ENCODE peak calls at places on chromosomes 1 and 21, in eight cellular contexts. One of them, this sample, is unnamed.

GRCh38 chr1:66276229-66276628 is 257.7 kb upstream of the SGIP1 start:
- DNase-seq in smooth muscle cell of the brain vasculature: no peak
- DNase-seq in activated CD4-positive, alpha-beta memory T cell treated with anti-CD3 and anti-CD28 coated beads, Interleukin-2, amount 10 ng/mL, durations not matched to agents 7 days and 5 days: peak; percentile 48
- DNase-seq in HFF-Myc: no peak
- DNase-seq in naive thymus-derived CD8-positive, alpha-beta T cell: peak; percentile 49
- DNase-seq in SK-MEL-5: no peak
- DNase-seq in activated T-cell treated with anti-CD3 and anti-CD28 coated beads for 48 hours: no peak
- DNase-seq in HEK293T: no peak
- DNase-seq in this sample: no peak

GRCh38 chr1:37748563-37748962 is 16.4 kb downstream of the EPHA10 start:
- DNase-seq in HEK293T: no peak
- DNase-seq in smooth muscle cell of the brain vasculature: no peak
- DNase-seq in naive thymus-derived CD8-positive, alpha-beta T cell: no peak
- DNase-seq in activated T-cell treated with anti-CD3 and anti-CD28 coated beads for 48 hours: no peak
- DNase-seq in SK-MEL-5: no peak
- DNase-seq in activated CD4-positive, alpha-beta memory T cell treated with anti-CD3 and anti-CD28 coated beads, Interleukin-2, amount 10 ng/mL, durations not matched to agents 7 days and 5 days: no peak
- DNase-seq in HFF-Myc: no peak
- DNase-seq in this sample: no peak

GRCh38 chr1:234611799-234612351 is 1.9 kb upstream of the IRF2BP2 start:
- DNase-seq in SK-MEL-5: peak; percentile 54
- DNase-seq in smooth muscle cell of the brain vasculature: no peak
- DNase-seq in activated CD4-positive, alpha-beta memory T cell treated with anti-CD3 and anti-CD28 coated beads, Interleukin-2, amount 10 ng/mL, durations not matched to agents 7 days and 5 days: peak; percentile 34
- DNase-seq in HEK293T: no peak
- DNase-seq in naive thymus-derived CD8-positive, alpha-beta T cell: no peak
- DNase-seq in activated T-cell treated with anti-CD3 and anti-CD28 coated beads for 48 hours: no peak
- DNase-seq in HFF-Myc: no peak
- DNase-seq in this sample: no peak

GRCh38 chr1:182955596-182956588 is 2.9 kb upstream of the SHCBP1L start:
- DNase-seq in activated CD4-positive, alpha-beta memory T cell treated with anti-CD3 and anti-CD28 coated beads, Interleukin-2, amount 10 ng/mL, durations not matched to agents 7 days and 5 days: no peak
- DNase-seq in HFF-Myc: peak; percentile 11
- DNase-seq in naive thymus-derived CD8-positive, alpha-beta T cell: no peak
- DNase-seq in activated T-cell treated with anti-CD3 and anti-CD28 coated beads for 48 hours: no peak
- DNase-seq in HEK293T: no peak
- DNase-seq in SK-MEL-5: no peak
- DNase-seq in smooth muscle cell of the brain vasculature: peak; percentile 33
- DNase-seq in this sample: no peak

GRCh38 chr1:65308781-65309316 is 494 bp upstream of the DNAJC6 start:
- DNase-seq in smooth muscle cell of the brain vasculature: no peak
- DNase-seq in SK-MEL-5: no peak
- DNase-seq in HFF-Myc: no peak
- DNase-seq in activated CD4-positive, alpha-beta memory T cell treated with anti-CD3 and anti-CD28 coated beads, Interleukin-2, amount 10 ng/mL, durations not matched to agents 7 days and 5 days: no peak
- DNase-seq in activated T-cell treated with anti-CD3 and anti-CD28 coated beads for 48 hours: no peak
- DNase-seq in naive thymus-derived CD8-positive, alpha-beta T cell: no peak
- DNase-seq in HEK293T: no peak
- DNase-seq in this sample: no peak

GRCh38 chr1:201988593-201988992 is 6.1 kb downstream of the RNPEP start:
- DNase-seq in naive thymus-derived CD8-positive, alpha-beta T cell: no peak
- DNase-seq in HEK293T: no peak
- DNase-seq in SK-MEL-5: no peak
- DNase-seq in activated T-cell treated with anti-CD3 and anti-CD28 coated beads for 48 hours: no peak
- DNase-seq in smooth muscle cell of the brain vasculature: no peak
- DNase-seq in HFF-Myc: no peak
- DNase-seq in activated CD4-positive, alpha-beta memory T cell treated with anti-CD3 and anti-CD28 coated beads, Interleukin-2, amount 10 ng/mL, durations not matched to agents 7 days and 5 days: no peak
- DNase-seq in this sample: no peak

GRCh38 chr1:197448390-197448789 is 180.3 kb downstream of the CRB1 start:
- DNase-seq in naive thymus-derived CD8-positive, alpha-beta T cell: no peak
- DNase-seq in smooth muscle cell of the brain vasculature: no peak
- DNase-seq in HEK293T: no peak
- DNase-seq in SK-MEL-5: no peak
- DNase-seq in HFF-Myc: no peak
- DNase-seq in activated T-cell treated with anti-CD3 and anti-CD28 coated beads for 48 hours: no peak
- DNase-seq in activated CD4-positive, alpha-beta memory T cell treated with anti-CD3 and anti-CD28 coated beads, Interleukin-2, amount 10 ng/mL, durations not matched to agents 7 days and 5 days: no peak
- DNase-seq in this sample: no peak

GRCh38 chr1:117009132-117009531 is 7.6 kb downstream of the CD101 start:
- DNase-seq in smooth muscle cell of the brain vasculature: no peak
- DNase-seq in activated T-cell treated with anti-CD3 and anti-CD28 coated beads for 48 hours: no peak
- DNase-seq in naive thymus-derived CD8-positive, alpha-beta T cell: peak; percentile 61
- DNase-seq in activated CD4-positive, alpha-beta memory T cell treated with anti-CD3 and anti-CD28 coated beads, Interleukin-2, amount 10 ng/mL, durations not matched to agents 7 days and 5 days: no peak
- DNase-seq in HEK293T: no peak
- DNase-seq in HFF-Myc: no peak
- DNase-seq in SK-MEL-5: no peak
- DNase-seq in this sample: no peak

GRCh38 chr1:232669981-232670763 is 40.2 kb upstream of the SIPA1L2 start:
- DNase-seq in HFF-Myc: no peak
- DNase-seq in HEK293T: peak; percentile 64
- DNase-seq in SK-MEL-5: peak; percentile 6
- DNase-seq in naive thymus-derived CD8-positive, alpha-beta T cell: no peak
- DNase-seq in activated T-cell treated with anti-CD3 and anti-CD28 coated beads for 48 hours: no peak
- DNase-seq in smooth muscle cell of the brain vasculature: peak; percentile 15
- DNase-seq in activated CD4-positive, alpha-beta memory T cell treated with anti-CD3 and anti-CD28 coated beads, Interleukin-2, amount 10 ng/mL, durations not matched to agents 7 days and 5 days: no peak
- DNase-seq in this sample: no peak

GRCh38 chr1:48749068-48749467 is 27.6 kb downstream of the BEND5 start:
- DNase-seq in smooth muscle cell of the brain vasculature: no peak
- DNase-seq in HEK293T: no peak
- DNase-seq in naive thymus-derived CD8-positive, alpha-beta T cell: no peak
- DNase-seq in SK-MEL-5: no peak
- DNase-seq in HFF-Myc: no peak
- DNase-seq in activated T-cell treated with anti-CD3 and anti-CD28 coated beads for 48 hours: no peak
- DNase-seq in activated CD4-positive, alpha-beta memory T cell treated with anti-CD3 and anti-CD28 coated beads, Interleukin-2, amount 10 ng/mL, durations not matched to agents 7 days and 5 days: no peak
- DNase-seq in this sample: no peak

GRCh38 chr21:37514038-37514665 is 147.6 kb downstream of the DYRK1A start:
- DNase-seq in HFF-Myc: no peak
- DNase-seq in activated CD4-positive, alpha-beta memory T cell treated with anti-CD3 and anti-CD28 coated beads, Interleukin-2, amount 10 ng/mL, durations not matched to agents 7 days and 5 days: no peak
- DNase-seq in smooth muscle cell of the brain vasculature: no peak
- DNase-seq in SK-MEL-5: no peak
- DNase-seq in naive thymus-derived CD8-positive, alpha-beta T cell: no peak
- DNase-seq in HEK293T: no peak
- DNase-seq in activated T-cell treated with anti-CD3 and anti-CD28 coated beads for 48 hours: no peak
- DNase-seq in this sample: no peak